ENCODE peak calls at places on chromosomes 6 and 20, in five cellular contexts. U is H9, P is H1, G is neuronal stem cell, A is trophoblast cell. K is an unnamed sample.

GRCh38 chr6:126302191-126302590 is 37.7 kb upstream of the CENPW start:
- DNase-seq in U (no peak), G (no peak), A (no peak), P (no peak), K (no peak)

GRCh38 chr20:56566621-56567020 is 33.6 kb downstream of the FAM209B start:
- DNase-seq in A (no peak), G (no peak), P (no peak), U (no peak), K (peak; percentile 44)

GRCh38 chr6:148596886-148597455 is 149.9 kb upstream of the UST start:
- DNase-seq in U (no peak), G (no peak), P (no peak), A (no peak), K (no peak)

GRCh38 chr20:43492101-43492500 is 15.4 kb upstream of the L3MBTL1 start:
- DNase-seq in A (peak; percentile 86), P (no peak), U (no peak), G (no peak), K (no peak)

GRCh38 chr6:143060806-143061596 is at the start of gene AIG1:
- DNase-seq in A (no peak), U (peak; percentile 69), G (peak; percentile 64), P (no peak), K (peak; percentile 75)

GRCh38 chr20:50056951-50057403 is 56.0 kb downstream of the UBE2V1 start:
- DNase-seq in U (no peak), A (peak; percentile 98), G (no peak), P (no peak), K (no peak)

GRCh38 chr20:2475850-2476741 is 5.5 kb upstream of the SNRPB start:
- DNase-seq in G (no peak), A (no peak), U (no peak), P (no peak), K (no peak)

GRCh38 chr6:30259140-30260035 is 46.2 kb upstream of the TRIM26 start:
- DNase-seq in A (peak; percentile 47), U (peak; percentile 88), P (peak; percentile 38), G (peak; percentile 78), K (peak; percentile 85)

GRCh38 chr6:43096451-43097097 is 20.5 kb downstream of the PTK7 start:
- DNase-seq in U (peak; percentile 66), G (no peak), A (peak; percentile 90), P (no peak), K (peak; percentile 79)

GRCh38 chr6:16388488-16388887 is 150.1 kb downstream of the GMPR start:
- DNase-seq in U (no peak), P (no peak), G (no peak), A (no peak), K (peak; percentile 54)

GRCh38 chr20:19969106-19969505 is 48.1 kb upstream of the NAA20 start:
- DNase-seq in A (no peak), U (no peak), P (no peak), G (no peak), K (no peak)

GRCh38 chr20:15619816-15620215 is 953.4 kb downstream of the KIF16B start:
- DNase-seq in G (no peak), P (no peak), U (no peak), A (peak; percentile 21), K (no peak)

GRCh38 chr6:167968091-167968490 is 29.4 kb upstream of the KIF25 start:
- DNase-seq in G (no peak), A (no peak), U (peak; percentile 69), P (peak; percentile 29), K (peak; percentile 74)

GRCh38 chr6:341914-342831 is 49.4 kb upstream of the IRF4 start:
- DNase-seq in G (no peak), A (no peak), U (no peak), P (no peak), K (no peak)

GRCh38 chr6:14423330-14423729 is 305.8 kb downstream of the CD83 start:
- DNase-seq in A (no peak), G (no peak), U (no peak), P (no peak), K (no peak)

GRCh38 chr20:38369387-38369786 is 23.1 kb downstream of the LBP start:
- DNase-seq in G (no peak), A (no peak), U (no peak), P (no peak), K (peak; percentile 44)

GRCh38 chr6:142255785-142256184 is 46.0 kb upstream of the ADGRG6 start:
- DNase-seq in G (no peak), A (no peak), P (no peak), U (no peak), K (no peak)

GRCh38 chr6:159148641-159149040 is 20.6 kb upstream of the FNDC1 start:
- DNase-seq in G (no peak), P (no peak), A (no peak), U (no peak), K (no peak)

GRCh38 chr6:159149641-159150040 is 19.6 kb upstream of the FNDC1 start:
- DNase-seq in G (no peak), A (no peak), U (no peak), P (no peak), K (no peak)

GRCh38 chr6:159155679-159156078 is 13.5 kb upstream of the FNDC1 start:
- DNase-seq in G (no peak), U (no peak), P (no peak), A (no peak), K (no peak)

GRCh38 chr6:159152014-159152413 is 17.2 kb upstream of the FNDC1 start:
- DNase-seq in P (no peak), U (no peak), A (no peak), G (no peak), K (peak; percentile 8)

DNA sequence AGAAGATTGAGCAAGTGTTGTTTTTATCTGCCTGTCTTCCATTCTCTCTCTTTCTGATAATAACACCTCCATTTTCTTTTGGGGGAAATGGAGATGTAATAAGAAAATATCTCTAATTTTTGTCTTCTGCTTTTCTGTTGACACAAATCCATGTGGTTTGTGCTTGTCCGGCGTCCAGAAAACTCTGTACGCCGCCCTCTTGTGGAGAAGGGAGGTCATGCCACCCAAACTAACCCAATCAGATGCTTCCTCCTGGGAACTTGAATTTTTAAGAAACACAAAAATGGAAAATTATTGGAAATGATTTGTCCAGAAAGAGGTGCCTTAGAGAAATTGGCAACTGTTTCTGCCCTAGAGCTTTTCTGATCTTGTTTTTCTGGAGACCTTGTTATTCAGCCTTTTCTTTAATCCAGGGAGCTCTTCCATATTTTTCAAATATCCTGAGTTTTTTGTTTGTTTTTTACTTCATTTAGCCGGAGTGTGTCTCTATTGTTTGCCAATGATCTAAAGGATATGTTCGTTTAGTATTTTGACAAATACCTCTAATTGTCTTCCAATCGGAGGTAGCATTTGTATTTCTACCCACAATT is 17.8 kb upstream of the FNDC1 start:
- DNase-seq in A (peak; percentile 31), G (no peak), P (no peak), U (no peak), K (peak; percentile 45)
- H2BK5ac ChIP-seq in A (no peak overlapping the region), G (no peak overlapping the region), P (no peak overlapping the region), U (no peak overlapping the region), K (no peak overlapping the region)

DNA sequence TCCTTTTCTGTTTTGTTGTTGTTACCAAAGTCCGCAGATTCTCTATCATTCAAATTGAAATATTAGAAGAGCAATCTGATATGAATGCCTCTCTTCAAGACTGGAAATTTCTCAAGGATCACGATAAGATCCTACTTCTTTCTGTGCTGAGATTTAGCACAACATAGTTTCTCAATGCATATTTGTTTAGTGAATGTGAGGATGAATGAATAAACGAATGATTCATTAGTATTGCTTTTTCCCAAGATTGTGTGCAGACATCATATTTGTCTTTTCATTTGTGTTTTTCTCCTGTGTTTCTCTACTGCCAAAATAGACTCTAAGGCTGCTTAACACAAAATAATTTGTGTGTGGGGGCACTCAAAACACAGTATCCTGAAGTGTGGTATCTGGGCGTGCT is 862.7 kb upstream of the MAP3K7 start:
- DNase-seq in A (no peak), P (no peak), U (no peak), G (no peak), K (no peak)
- H2BK5ac ChIP-seq in A (no peak overlapping the region), P (no peak overlapping the region), U (no peak overlapping the region), G (no peak overlapping the region), K (no peak overlapping the region)

GRCh38 chr20:25745100-25745499 is 48.4 kb upstream of the ZNF337 start:
- DNase-seq in U (no peak), P (no peak), G (no peak), A (no peak), K (no peak)

GRCh38 chr20:25744261-25744660 is 47.6 kb upstream of the ZNF337 start:
- DNase-seq in U (no peak), A (no peak), G (no peak), P (no peak), K (no peak)

GRCh38 chr20:25739615-25740320 is 43.1 kb upstream of the ZNF337 start:
- DNase-seq in U (no peak), P (no peak), A (no peak), G (no peak), K (no peak)

GRCh38 chr20:25738198-25738597 is 41.5 kb upstream of the ZNF337 start:
- DNase-seq in G (no peak), P (no peak), A (peak; percentile 20), U (no peak), K (no peak)

GRCh38 chr20:25741088-25741487 is 44.4 kb upstream of the ZNF337 start:
- DNase-seq in G (no peak), U (no peak), A (no peak), P (no peak), K (no peak)
- H2BK5ac ChIP-seq in G (no peak overlapping the region), U (no peak overlapping the region), A (no peak overlapping the region), P (no peak overlapping the region), K (no peak overlapping the region)

GRCh38 chr20:32278199-32278643 is 770 bp downstream of the KIF3B start:
- DNase-seq in U (no peak), A (no peak), G (no peak), P (no peak), K (peak; percentile 7)
- H2BK5ac ChIP-seq in U (no peak overlapping the region), A (no peak overlapping the region), G (no peak overlapping the region), P (no peak overlapping the region), K (no peak overlapping the region)

GRCh38 chr20:23155141-23155590 is 69.0 kb upstream of the CD93 start:
- DNase-seq in G (no peak), P (no peak), U (peak; percentile 18), A (no peak), K (peak; percentile 48)
- H2BK5ac ChIP-seq in G (no peak overlapping the region), P (peak overlapping the region; percentile 15), U (no peak overlapping the region), A (no peak overlapping the region), K (no peak overlapping the region)

GRCh38 chr6:41492261-41492891 is 53.8 kb upstream of the FOXP4 start:
- DNase-seq in G (no peak), A (no peak), P (no peak), U (no peak), K (no peak)
- H2BK5ac ChIP-seq in G (peak overlapping the region; percentile 35), A (no peak overlapping the region), P (peak overlapping the region; percentile 45), U (no peak overlapping the region), K (peak overlapping the region; percentile 32)

DNA sequence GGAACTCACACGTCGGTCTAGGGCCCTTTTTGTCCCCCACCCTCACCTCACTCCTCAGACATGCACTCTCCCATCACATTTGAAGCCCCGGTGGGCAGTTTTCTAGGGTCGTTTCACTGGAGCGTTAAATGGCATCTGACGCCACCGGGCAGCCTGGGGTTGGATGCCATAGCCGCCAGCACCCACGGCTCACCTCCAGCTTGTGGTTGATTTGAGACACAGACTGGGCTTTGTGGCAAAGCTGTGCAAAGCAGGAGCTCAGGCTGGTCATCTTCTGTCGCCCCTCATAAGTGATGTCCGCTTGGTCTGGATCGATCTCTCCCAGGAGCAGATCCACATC is 530 bp downstream of the GOPC start:
- DNase-seq in P (no peak), A (peak; percentile 12), U (no peak), G (no peak), K (no peak)
- H2BK5ac ChIP-seq in P (peak overlapping the region; percentile 72), A (peak overlapping the region; percentile 44), U (no peak overlapping the region), G (peak overlapping the region; percentile 96), K (peak overlapping the region; percentile 35)

K was measured in mesendoderm.